ENCODE peak calls at places on chromosome 22, in five cellular contexts. One of them, this sample, is unnamed.

GRCh38 chr22:49969751-49970527 is 9.4 kb downstream of the PIM3 start:
- DNase-seq in neuronal stem cell: no peak
- DNase-seq in transverse colon: no peak
- DNase-seq in AG09309: no peak
- DNase-seq in globus pallidus: no peak
- DNase-seq in this sample: peak; percentile 23

GRCh38 chr22:33539202-33539901 is 380.9 kb downstream of the LARGE1 start:
- DNase-seq in neuronal stem cell: no peak
- DNase-seq in transverse colon: no peak
- DNase-seq in AG09309: no peak
- DNase-seq in globus pallidus: no peak
- DNase-seq in this sample: no peak

GRCh38 chr22:24803064-24803542 is 2.9 kb upstream of the SGSM1 start:
- DNase-seq in neuronal stem cell: peak; percentile 65
- DNase-seq in transverse colon: peak; percentile 71
- DNase-seq in AG09309: no peak
- DNase-seq in globus pallidus: no peak
- DNase-seq in this sample: peak; percentile 74

GRCh38 chr22:38177044-38177443 is 4.6 kb downstream of the PLA2G6 start:
- DNase-seq in neuronal stem cell: no peak
- DNase-seq in transverse colon: no peak
- DNase-seq in AG09309: no peak
- DNase-seq in globus pallidus: no peak
- DNase-seq in this sample: peak; percentile 26

GRCh38 chr22:25582946-25583345 is 18.5 kb downstream of the GRK3 start:
- DNase-seq in neuronal stem cell: no peak
- DNase-seq in transverse colon: no peak
- DNase-seq in AG09309: no peak
- DNase-seq in globus pallidus: no peak
- DNase-seq in this sample: no peak

GRCh38 chr22:36258750-36259619 is 6.1 kb downstream of the APOL1 start:
- DNase-seq in neuronal stem cell: peak; percentile 74
- DNase-seq in transverse colon: peak; percentile 47
- DNase-seq in AG09309: no peak
- DNase-seq in globus pallidus: no peak
- DNase-seq in this sample: peak; percentile 52

GRCh38 chr22:26767351-26767970 is 110.1 kb downstream of the MIAT start:
- DNase-seq in neuronal stem cell: no peak
- DNase-seq in transverse colon: no peak
- DNase-seq in AG09309: no peak
- DNase-seq in globus pallidus: no peak
- DNase-seq in this sample: no peak

GRCh38 chr22:37701121-37701786 is 4.4 kb downstream of the TRIOBP start:
- DNase-seq in neuronal stem cell: no peak
- DNase-seq in transverse colon: no peak
- DNase-seq in AG09309: no peak
- DNase-seq in globus pallidus: peak; percentile 43
- DNase-seq in this sample: no peak

GRCh38 chr22:40294696-40295095 is 51.6 kb upstream of the ADSL start:
- DNase-seq in neuronal stem cell: no peak
- DNase-seq in transverse colon: no peak
- DNase-seq in AG09309: no peak
- DNase-seq in globus pallidus: no peak
- DNase-seq in this sample: no peak

GRCh38 chr22:40247976-40248375 is 70.3 kb downstream of the TNRC6B start:
- DNase-seq in neuronal stem cell: no peak
- DNase-seq in transverse colon: peak; percentile 28
- DNase-seq in AG09309: no peak
- DNase-seq in globus pallidus: no peak
- DNase-seq in this sample: no peak

GRCh38 chr22:30667092-30667485 is 586 bp downstream of the DUSP18 start:
- DNase-seq in neuronal stem cell: no peak
- DNase-seq in transverse colon: peak; percentile 76
- DNase-seq in AG09309: no peak
- DNase-seq in globus pallidus: no peak
- DNase-seq in this sample: peak; percentile 69